ENCODE peak calls at places on chromosomes 11 and 22, in eight cellular contexts. One of them, this sample, is unnamed.

GRCh38 chr11:119728226-119728626 is 774 bp downstream of the NECTIN1 start:
- DNase-seq in GM23248: peak; percentile 54
- DNase-seq in activated CD8-positive, alpha-beta memory T cell treated with anti-CD3 and anti-CD28 coated beads, Interleukin-2, amount 50 U/mL, for 48 hours: no peak
- DNase-seq in GM04504: no peak
- DNase-seq in activated CD4-positive, alpha-beta T cell treated with anti-CD3 and anti-CD28 coated beads, Interleukin-2, amount 50 U/mL, for 48 hours: peak; percentile 12
- DNase-seq in activated naive CD8-positive, alpha-beta T cell treated with anti-CD3 and anti-CD28 coated beads, Interleukin-2, amount 50 U/mL, for 24 hours: no peak
- DNase-seq in astrocyte: no peak
- DNase-seq in neural crest cell: no peak
- DNase-seq in this sample: no peak

GRCh38 chr11:4680341-4680740 is 17.3 kb downstream of the OR51E2 start:
- DNase-seq in activated naive CD8-positive, alpha-beta T cell treated with anti-CD3 and anti-CD28 coated beads, Interleukin-2, amount 50 U/mL, for 24 hours: no peak
- DNase-seq in astrocyte: no peak
- DNase-seq in activated CD8-positive, alpha-beta memory T cell treated with anti-CD3 and anti-CD28 coated beads, Interleukin-2, amount 50 U/mL, for 48 hours: no peak
- DNase-seq in GM23248: no peak
- DNase-seq in activated CD4-positive, alpha-beta T cell treated with anti-CD3 and anti-CD28 coated beads, Interleukin-2, amount 50 U/mL, for 48 hours: no peak
- DNase-seq in neural crest cell: no peak
- DNase-seq in GM04504: no peak
- DNase-seq in this sample: no peak

GRCh38 chr11:34182921-34183685 is 77.7 kb downstream of the NAT10 start:
- DNase-seq in astrocyte: no peak
- DNase-seq in neural crest cell: no peak
- DNase-seq in GM04504: no peak
- DNase-seq in GM23248: no peak
- DNase-seq in activated CD4-positive, alpha-beta T cell treated with anti-CD3 and anti-CD28 coated beads, Interleukin-2, amount 50 U/mL, for 48 hours: no peak
- DNase-seq in activated naive CD8-positive, alpha-beta T cell treated with anti-CD3 and anti-CD28 coated beads, Interleukin-2, amount 50 U/mL, for 24 hours: no peak
- DNase-seq in activated CD8-positive, alpha-beta memory T cell treated with anti-CD3 and anti-CD28 coated beads, Interleukin-2, amount 50 U/mL, for 48 hours: no peak
- DNase-seq in this sample: no peak

GRCh38 chr11:82675838-82676237 is 57.8 kb downstream of the FAM181B start:
- DNase-seq in activated CD4-positive, alpha-beta T cell treated with anti-CD3 and anti-CD28 coated beads, Interleukin-2, amount 50 U/mL, for 48 hours: no peak
- DNase-seq in activated naive CD8-positive, alpha-beta T cell treated with anti-CD3 and anti-CD28 coated beads, Interleukin-2, amount 50 U/mL, for 24 hours: no peak
- DNase-seq in astrocyte: no peak
- DNase-seq in GM23248: no peak
- DNase-seq in neural crest cell: no peak
- DNase-seq in activated CD8-positive, alpha-beta memory T cell treated with anti-CD3 and anti-CD28 coated beads, Interleukin-2, amount 50 U/mL, for 48 hours: no peak
- DNase-seq in GM04504: no peak
- DNase-seq in this sample: no peak

GRCh38 chr11:17748044-17748443 is 13.5 kb downstream of the KCNC1 start:
- DNase-seq in GM04504: no peak
- DNase-seq in activated CD8-positive, alpha-beta memory T cell treated with anti-CD3 and anti-CD28 coated beads, Interleukin-2, amount 50 U/mL, for 48 hours: no peak
- DNase-seq in activated naive CD8-positive, alpha-beta T cell treated with anti-CD3 and anti-CD28 coated beads, Interleukin-2, amount 50 U/mL, for 24 hours: no peak
- DNase-seq in activated CD4-positive, alpha-beta T cell treated with anti-CD3 and anti-CD28 coated beads, Interleukin-2, amount 50 U/mL, for 48 hours: no peak
- DNase-seq in GM23248: no peak
- DNase-seq in astrocyte: no peak
- DNase-seq in neural crest cell: no peak
- DNase-seq in this sample: no peak

GRCh38 chr11:86735462-86736302 is 63.3 kb upstream of the ME3 start:
- DNase-seq in neural crest cell: no peak
- DNase-seq in GM04504: no peak
- DNase-seq in activated naive CD8-positive, alpha-beta T cell treated with anti-CD3 and anti-CD28 coated beads, Interleukin-2, amount 50 U/mL, for 24 hours: no peak
- DNase-seq in activated CD8-positive, alpha-beta memory T cell treated with anti-CD3 and anti-CD28 coated beads, Interleukin-2, amount 50 U/mL, for 48 hours: no peak
- DNase-seq in activated CD4-positive, alpha-beta T cell treated with anti-CD3 and anti-CD28 coated beads, Interleukin-2, amount 50 U/mL, for 48 hours: no peak
- DNase-seq in astrocyte: peak; percentile 85
- DNase-seq in GM23248: peak; percentile 79
- DNase-seq in this sample: no peak

GRCh38 chr22:24969588-24970301 is 17.2 kb downstream of the KIAA1671 start:
- DNase-seq in activated CD4-positive, alpha-beta T cell treated with anti-CD3 and anti-CD28 coated beads, Interleukin-2, amount 50 U/mL, for 48 hours: no peak
- DNase-seq in astrocyte: peak; percentile 64
- DNase-seq in activated CD8-positive, alpha-beta memory T cell treated with anti-CD3 and anti-CD28 coated beads, Interleukin-2, amount 50 U/mL, for 48 hours: no peak
- DNase-seq in GM23248: peak; percentile 82
- DNase-seq in neural crest cell: no peak
- DNase-seq in activated naive CD8-positive, alpha-beta T cell treated with anti-CD3 and anti-CD28 coated beads, Interleukin-2, amount 50 U/mL, for 24 hours: no peak
- DNase-seq in GM04504: peak; percentile 30
- DNase-seq in this sample: no peak

GRCh38 chr22:45423524-45423923 is 10.0 kb downstream of the RIBC2 start:
- DNase-seq in activated CD4-positive, alpha-beta T cell treated with anti-CD3 and anti-CD28 coated beads, Interleukin-2, amount 50 U/mL, for 48 hours: no peak
- DNase-seq in neural crest cell: no peak
- DNase-seq in astrocyte: no peak
- DNase-seq in activated CD8-positive, alpha-beta memory T cell treated with anti-CD3 and anti-CD28 coated beads, Interleukin-2, amount 50 U/mL, for 48 hours: peak; percentile 22
- DNase-seq in activated naive CD8-positive, alpha-beta T cell treated with anti-CD3 and anti-CD28 coated beads, Interleukin-2, amount 50 U/mL, for 24 hours: no peak
- DNase-seq in GM23248: no peak
- DNase-seq in GM04504: no peak
- DNase-seq in this sample: no peak

GRCh38 chr11:34356576-34356917 is 1.3 kb downstream of the ABTB2 start:
- DNase-seq in activated naive CD8-positive, alpha-beta T cell treated with anti-CD3 and anti-CD28 coated beads, Interleukin-2, amount 50 U/mL, for 24 hours: peak; percentile 16
- DNase-seq in astrocyte: peak; percentile 73
- DNase-seq in GM23248: peak; percentile 81
- DNase-seq in activated CD8-positive, alpha-beta memory T cell treated with anti-CD3 and anti-CD28 coated beads, Interleukin-2, amount 50 U/mL, for 48 hours: peak; percentile 61
- DNase-seq in neural crest cell: peak; percentile 16
- DNase-seq in activated CD4-positive, alpha-beta T cell treated with anti-CD3 and anti-CD28 coated beads, Interleukin-2, amount 50 U/mL, for 48 hours: peak; percentile 23
- DNase-seq in GM04504: no peak
- DNase-seq in this sample: peak; percentile 64

GRCh38 chr11:85431319-85431718 is 195.8 kb downstream of the DLG2 start:
- DNase-seq in neural crest cell: no peak
- DNase-seq in GM04504: no peak
- DNase-seq in activated naive CD8-positive, alpha-beta T cell treated with anti-CD3 and anti-CD28 coated beads, Interleukin-2, amount 50 U/mL, for 24 hours: no peak
- DNase-seq in activated CD4-positive, alpha-beta T cell treated with anti-CD3 and anti-CD28 coated beads, Interleukin-2, amount 50 U/mL, for 48 hours: no peak
- DNase-seq in GM23248: no peak
- DNase-seq in astrocyte: no peak
- DNase-seq in activated CD8-positive, alpha-beta memory T cell treated with anti-CD3 and anti-CD28 coated beads, Interleukin-2, amount 50 U/mL, for 48 hours: no peak
- DNase-seq in this sample: no peak

GRCh38 chr22:44870021-44870420 is 117.6 kb downstream of the ARHGAP8 start:
- DNase-seq in neural crest cell: no peak
- DNase-seq in GM23248: peak; percentile 52
- DNase-seq in GM04504: no peak
- DNase-seq in activated naive CD8-positive, alpha-beta T cell treated with anti-CD3 and anti-CD28 coated beads, Interleukin-2, amount 50 U/mL, for 24 hours: no peak
- DNase-seq in activated CD8-positive, alpha-beta memory T cell treated with anti-CD3 and anti-CD28 coated beads, Interleukin-2, amount 50 U/mL, for 48 hours: no peak
- DNase-seq in activated CD4-positive, alpha-beta T cell treated with anti-CD3 and anti-CD28 coated beads, Interleukin-2, amount 50 U/mL, for 48 hours: no peak
- DNase-seq in astrocyte: peak; percentile 52
- DNase-seq in this sample: no peak

GRCh38 chr22:38080847-38081635 is 2.9 kb downstream of the SLC16A8 start:
- DNase-seq in neural crest cell: no peak
- DNase-seq in activated CD8-positive, alpha-beta memory T cell treated with anti-CD3 and anti-CD28 coated beads, Interleukin-2, amount 50 U/mL, for 48 hours: no peak
- DNase-seq in GM23248: peak; percentile 67
- DNase-seq in GM04504: no peak
- DNase-seq in activated naive CD8-positive, alpha-beta T cell treated with anti-CD3 and anti-CD28 coated beads, Interleukin-2, amount 50 U/mL, for 24 hours: no peak
- DNase-seq in activated CD4-positive, alpha-beta T cell treated with anti-CD3 and anti-CD28 coated beads, Interleukin-2, amount 50 U/mL, for 48 hours: peak; percentile 14
- DNase-seq in astrocyte: peak; percentile 30
- DNase-seq in this sample: peak; percentile 66

GRCh38 chr11:47867821-47868220 is 19.7 kb upstream of the NUP160 start:
- DNase-seq in activated naive CD8-positive, alpha-beta T cell treated with anti-CD3 and anti-CD28 coated beads, Interleukin-2, amount 50 U/mL, for 24 hours: no peak
- DNase-seq in activated CD8-positive, alpha-beta memory T cell treated with anti-CD3 and anti-CD28 coated beads, Interleukin-2, amount 50 U/mL, for 48 hours: no peak
- DNase-seq in astrocyte: no peak
- DNase-seq in activated CD4-positive, alpha-beta T cell treated with anti-CD3 and anti-CD28 coated beads, Interleukin-2, amount 50 U/mL, for 48 hours: no peak
- DNase-seq in neural crest cell: no peak
- DNase-seq in GM04504: no peak
- DNase-seq in GM23248: peak; percentile 71
- DNase-seq in this sample: no peak

GRCh38 chr11:45042560-45042959 is 91.9 kb upstream of the TP53I11 start:
- DNase-seq in activated CD8-positive, alpha-beta memory T cell treated with anti-CD3 and anti-CD28 coated beads, Interleukin-2, amount 50 U/mL, for 48 hours: no peak
- DNase-seq in neural crest cell: no peak
- DNase-seq in astrocyte: no peak
- DNase-seq in activated CD4-positive, alpha-beta T cell treated with anti-CD3 and anti-CD28 coated beads, Interleukin-2, amount 50 U/mL, for 48 hours: no peak
- DNase-seq in GM04504: no peak
- DNase-seq in GM23248: peak; percentile 61
- DNase-seq in activated naive CD8-positive, alpha-beta T cell treated with anti-CD3 and anti-CD28 coated beads, Interleukin-2, amount 50 U/mL, for 24 hours: no peak
- DNase-seq in this sample: no peak

GRCh38 chr22:43131773-43132501 is 11.3 kb downstream of the MCAT start:
- DNase-seq in GM04504: no peak
- DNase-seq in activated CD4-positive, alpha-beta T cell treated with anti-CD3 and anti-CD28 coated beads, Interleukin-2, amount 50 U/mL, for 48 hours: no peak
- DNase-seq in astrocyte: no peak
- DNase-seq in activated CD8-positive, alpha-beta memory T cell treated with anti-CD3 and anti-CD28 coated beads, Interleukin-2, amount 50 U/mL, for 48 hours: no peak
- DNase-seq in GM23248: no peak
- DNase-seq in activated naive CD8-positive, alpha-beta T cell treated with anti-CD3 and anti-CD28 coated beads, Interleukin-2, amount 50 U/mL, for 24 hours: no peak
- DNase-seq in neural crest cell: no peak
- DNase-seq in this sample: no peak

GRCh38 chr22:28882878-28883656 is at the start of gene ZNRF3:
- DNase-seq in activated naive CD8-positive, alpha-beta T cell treated with anti-CD3 and anti-CD28 coated beads, Interleukin-2, amount 50 U/mL, for 24 hours: peak; percentile 88
- DNase-seq in GM04504: peak; percentile 84
- DNase-seq in activated CD4-positive, alpha-beta T cell treated with anti-CD3 and anti-CD28 coated beads, Interleukin-2, amount 50 U/mL, for 48 hours: peak; percentile 81
- DNase-seq in GM23248: peak; percentile 97
- DNase-seq in neural crest cell: peak; percentile 96
- DNase-seq in astrocyte: peak; percentile 72
- DNase-seq in activated CD8-positive, alpha-beta memory T cell treated with anti-CD3 and anti-CD28 coated beads, Interleukin-2, amount 50 U/mL, for 48 hours: peak; percentile 98
- DNase-seq in this sample: peak; percentile 98

This sample was measured in ecto neural progenitor cell.